ENCODE peak calls at places on chromosomes 7 and 10, in nine cellular contexts. H, R, S, L, X, J, P, Q and B are unnamed samples.
A peak's percentile ranks its signal among the peaks of the same experiment; 100 is the strongest.

GRCh38 chr7:79452495-79453265 is 787 bp downstream of the MAGI2 start:
- DNase-seq in R (no peak), Q (peak; percentile 35), H (no peak), J (no peak), L (no peak), S (no peak), X (peak; percentile 43), P (peak; percentile 3), B (no peak)

GRCh38 chr7:25839084-25839769 is 312.8 kb upstream of the NFE2L3 start:
- DNase-seq in Q (no peak), R (no peak), P (no peak), S (no peak), X (no peak), H (no peak), J (no peak), L (no peak), B (no peak)

GRCh38 chr7:31432831-31433340 is 81.0 kb upstream of the ITPRID1 start:
- DNase-seq in P (no peak), X (no peak), R (no peak), J (no peak), H (peak; percentile 45), S (no peak), Q (no peak), L (no peak), B (no peak)

GRCh38 chr7:130368347-130368746 is 11.9 kb upstream of the CPA1 start:
- DNase-seq in P (no peak), H (no peak), R (no peak), L (no peak), Q (no peak), S (no peak), J (no peak), X (no peak), B (no peak)

GRCh38 chr7:34041716-34042115 is 136.4 kb downstream of the BMPER start:
- DNase-seq in J (no peak), S (no peak), X (peak; percentile 62), Q (no peak), H (no peak), R (no peak), P (no peak), L (no peak), B (no peak)

GRCh38 chr10:92993671-92994304 is 66.8 kb upstream of the CYP26C1 start:
- DNase-seq in J (no peak), R (no peak), L (no peak), Q (no peak), H (peak; percentile 93), P (no peak), S (no peak), X (no peak), B (no peak)

GRCh38 chr7:33804261-33804660 is 101.1 kb upstream of the BMPER start:
- DNase-seq in X (no peak), L (no peak), Q (no peak), J (no peak), P (no peak), S (no peak), R (no peak), H (no peak), B (no peak)

GRCh38 chr7:151801782-151802468 is 75.0 kb downstream of the PRKAG2 start:
- DNase-seq in R (no peak), Q (no peak), S (no peak), H (no peak), L (no peak), P (no peak), X (no peak), J (no peak), B (no peak)

GRCh38 chr10:124249196-124249595 is 155.8 kb upstream of the CHST15 start:
- DNase-seq in H (no peak), R (no peak), Q (no peak), P (no peak), J (no peak), X (no peak), L (no peak), S (no peak), B (no peak)

GRCh38 chr7:99551329-99551728 is 585 bp downstream of the FAM200A start:
- DNase-seq in H (peak; percentile 32), S (no peak), L (no peak), J (no peak), X (peak; percentile 25), R (no peak), Q (no peak), P (no peak), B (no peak)

GRCh38 chr10:114632869-114633715 is 25.0 kb downstream of the ABLIM1 start:
- DNase-seq in R (no peak), Q (no peak), X (peak; percentile 79), L (no peak), S (no peak), H (no peak), P (peak; percentile 89), J (peak; percentile 54), B (no peak)

GRCh38 chr10:61779276-61779675 is 116.5 kb downstream of the CABCOCO1 start:
- DNase-seq in H (no peak), X (no peak), Q (no peak), J (no peak), P (no peak), S (no peak), L (no peak), R (no peak), B (no peak)

GRCh38 chr7:108135446-108136190 is 5.5 kb upstream of the LAMB4 start:
- DNase-seq in P (no peak), R (no peak), H (no peak), X (no peak), J (no peak), S (no peak), L (no peak), Q (no peak), B (no peak)

GRCh38 chr7:18975689-18976280 is 141.7 kb downstream of the TWIST1 start:
- DNase-seq in L (no peak), P (no peak), S (no peak), X (no peak), Q (no peak), J (no peak), H (no peak), R (no peak), B (no peak)

GRCh38 chr10:7857259-7857658 is 39.0 kb downstream of the TAF3 start:
- DNase-seq in P (no peak), L (no peak), H (no peak), Q (peak; percentile 29), S (no peak), J (no peak), X (no peak), R (no peak), B (no peak)

GRCh38 chr10:78456649-78457400 is 423.2 kb downstream of the RPS24 start:
- DNase-seq in X (no peak), L (no peak), R (no peak), Q (no peak), P (no peak), J (no peak), S (no peak), H (no peak), B (no peak)

GRCh38 chr10:20142311-20142710 is 326.1 kb downstream of the PLXDC2 start:
- DNase-seq in P (no peak), Q (no peak), H (no peak), S (no peak), L (no peak), R (no peak), X (no peak), J (no peak), B (no peak)

GRCh38 chr7:79412438-79412837 is 41.0 kb downstream of the MAGI2 start:
- DNase-seq in P (no peak), Q (no peak), J (no peak), R (no peak), L (no peak), H (no peak), S (no peak), X (no peak), B (no peak)